ENCODE peak calls at places on chromosomes 2 and 18, in nine cellular contexts. Z, T, D, R, F, I, Y, N and E are unnamed samples.

GRCh38 chr2:18630541-18630940 is 41.2 kb upstream of the NT5C1B start:
- DNase-seq in R (no peak), D (no peak), I (no peak), F (no peak), T (no peak), N (no peak), Z (no peak), Y (no peak), E (no peak)

GRCh38 chr2:70767094-70767698 is 804 bp downstream of the ADD2 start:
- DNase-seq in I (peak; percentile 77), R (peak; percentile 40), Y (no peak), F (no peak), T (no peak), D (no peak), Z (peak; percentile 48), N (no peak), E (peak; percentile 87)

GRCh38 chr2:174821628-174822027 is 57.4 kb upstream of the CHRNA1 start:
- DNase-seq in F (no peak), Z (no peak), Y (no peak), T (no peak), R (no peak), N (no peak), I (no peak), D (no peak), E (no peak)

GRCh38 chr2:234029150-234029733 is 21.3 kb upstream of the SPP2 start:
- DNase-seq in R (no peak), Z (no peak), N (no peak), T (no peak), D (no peak), F (no peak), Y (no peak), I (no peak), E (no peak)

GRCh38 chr2:69693059-69693458 is 48.9 kb upstream of the ANXA4 start:
- DNase-seq in T (no peak), Y (no peak), F (no peak), R (no peak), N (no peak), I (no peak), D (no peak), Z (no peak), E (no peak)

GRCh38 chr18:12121175-12122095 is 27.8 kb downstream of the ANKRD62 start:
- DNase-seq in F (no peak), D (no peak), Y (no peak), Z (no peak), R (no peak), I (peak; percentile 28), N (no peak), T (peak; percentile 23), E (no peak)

GRCh38 chr2:142980246-142981068 is 103.0 kb downstream of the KYNU start:
- DNase-seq in R (peak; percentile 67), Y (no peak), F (peak; percentile 26), T (peak; percentile 56), Z (peak; percentile 18), N (no peak), D (no peak), I (peak; percentile 14), E (peak; percentile 39)

GRCh38 chr2:112940859-112941258 is 29.9 kb downstream of the IL37 start:
- DNase-seq in T (no peak), F (no peak), Y (no peak), I (no peak), N (no peak), D (no peak), R (no peak), Z (no peak), E (no peak)

GRCh38 chr2:219442206-219443015 is 7.8 kb downstream of the SPEG start:
- DNase-seq in Z (no peak), N (no peak), R (no peak), Y (no peak), D (no peak), I (no peak), F (no peak), T (no peak), E (no peak)

GRCh38 chr18:5015213-5015612 is 181.8 kb downstream of the AKAIN1 start:
- DNase-seq in I (no peak), R (no peak), Y (no peak), D (no peak), Z (no peak), T (no peak), F (no peak), N (no peak), E (no peak)

GRCh38 chr2:72235497-72236413 is 88.1 kb upstream of the CYP26B1 start:
- DNase-seq in I (no peak), D (no peak), Z (no peak), N (no peak), T (no peak), R (no peak), Y (no peak), F (no peak), E (no peak)

GRCh38 chr2:150063950-150064549 is 423.4 kb downstream of the RND3 start:
- DNase-seq in R (no peak), F (no peak), N (no peak), D (no peak), Y (no peak), T (no peak), Z (no peak), I (peak; percentile 55), E (no peak)

GRCh38 chr18:54220406-54220805 is 4.1 kb downstream of the MBD2 start:
- DNase-seq in R (no peak), T (peak; percentile 75), D (no peak), Y (no peak), N (no peak), Z (no peak), I (no peak), F (no peak), E (no peak)